ENCODE peak calls at places on chromosomes 13 and 19, in five cellular contexts. One of them, this sample, is unnamed.

GRCh38 chr13:38361551-38362262 is 12.1 kb downstream of the UFM1 start:
- DNase-seq in aorta: no peak
- DNase-seq in AG04450: no peak
- DNase-seq in iPS DF 6.9: no peak
- DNase-seq in MM.1S: no peak
- DNase-seq in this sample: no peak

GRCh38 chr13:111909971-111910671 is 156.8 kb upstream of the SOX1 start:
- DNase-seq in aorta: no peak
- DNase-seq in AG04450: no peak
- DNase-seq in iPS DF 6.9: no peak
- DNase-seq in MM.1S: no peak
- DNase-seq in this sample: no peak

GRCh38 chr13:65748227-65748626 is 1481.9 kb downstream of the PCDH9 start:
- DNase-seq in aorta: no peak
- DNase-seq in AG04450: no peak
- DNase-seq in iPS DF 6.9: no peak
- DNase-seq in MM.1S: no peak
- DNase-seq in this sample: no peak

GRCh38 chr19:29271911-29272310 is 59.0 kb upstream of the UQCRFS1 start:
- DNase-seq in aorta: no peak
- DNase-seq in AG04450: no peak
- DNase-seq in iPS DF 6.9: no peak
- DNase-seq in MM.1S: no peak
- DNase-seq in this sample: no peak

GRCh38 chr13:73738626-73739025 is 395.6 kb downstream of the KLF12 start:
- DNase-seq in aorta: no peak
- DNase-seq in AG04450: no peak
- DNase-seq in iPS DF 6.9: no peak
- DNase-seq in MM.1S: no peak
- DNase-seq in this sample: peak

GRCh38 chr13:99959538-99960230 is 11.9 kb downstream of the ZIC5 start:
- DNase-seq in aorta: no peak
- DNase-seq in AG04450: no peak
- DNase-seq in iPS DF 6.9: no peak
- DNase-seq in MM.1S: peak
- DNase-seq in this sample: no peak

GRCh38 chr13:22486490-22486889 is 694.3 kb upstream of the SGCG start:
- DNase-seq in aorta: no peak
- DNase-seq in AG04450: no peak
- DNase-seq in iPS DF 6.9: no peak
- DNase-seq in MM.1S: no peak
- DNase-seq in this sample: no peak

GRCh38 chr13:34048652-34049051 is 230.7 kb downstream of the RFC3 start:
- DNase-seq in aorta: no peak
- DNase-seq in AG04450: no peak
- DNase-seq in iPS DF 6.9: no peak
- DNase-seq in MM.1S: no peak
- DNase-seq in this sample: no peak

GRCh38 chr19:7476241-7476640 is 12.6 kb downstream of the PEX11G start:
- DNase-seq in aorta: no peak
- DNase-seq in AG04450: no peak
- DNase-seq in iPS DF 6.9: no peak
- DNase-seq in MM.1S: no peak
- DNase-seq in this sample: no peak

GRCh38 chr13:96817336-96817941 is 176.8 kb downstream of the OXGR1 start:
- DNase-seq in aorta: no peak
- DNase-seq in AG04450: no peak
- DNase-seq in iPS DF 6.9: peak
- DNase-seq in MM.1S: peak
- DNase-seq in this sample: peak

GRCh38 chr13:66665991-66666390 is 564.1 kb downstream of the PCDH9 start:
- DNase-seq in aorta: peak
- DNase-seq in AG04450: peak
- DNase-seq in iPS DF 6.9: peak
- DNase-seq in MM.1S: no peak
- DNase-seq in this sample: peak

GRCh38 chr13:103246581-103247200 is 180.5 kb upstream of the SLC10A2 start:
- DNase-seq in aorta: no peak
- DNase-seq in AG04450: no peak
- DNase-seq in iPS DF 6.9: no peak
- DNase-seq in MM.1S: no peak
- DNase-seq in this sample: no peak

GRCh38 chr19:30667227-30667626 is 295.0 kb downstream of the ZNF536 start:
- DNase-seq in aorta: no peak
- DNase-seq in AG04450: no peak
- DNase-seq in iPS DF 6.9: no peak
- DNase-seq in MM.1S: no peak
- DNase-seq in this sample: no peak

GRCh38 chr19:3114018-3114726 is 20.0 kb downstream of the GNA11 start:
- DNase-seq in aorta: no peak
- DNase-seq in AG04450: no peak
- DNase-seq in iPS DF 6.9: no peak
- DNase-seq in MM.1S: no peak
- DNase-seq in this sample: no peak

GRCh38 chr19:41699231-41699967 is 9.0 kb upstream of the CEACAM5 start:
- DNase-seq in aorta: no peak
- DNase-seq in AG04450: no peak
- DNase-seq in iPS DF 6.9: no peak
- DNase-seq in MM.1S: no peak
- DNase-seq in this sample: no peak

GRCh38 chr13:30125422-30126073 is 181.8 kb downstream of the KATNAL1 start:
- DNase-seq in aorta: no peak
- DNase-seq in AG04450: peak
- DNase-seq in iPS DF 6.9: no peak
- DNase-seq in MM.1S: no peak
- DNase-seq in this sample: peak

GRCh38 chr19:41175825-41176734 is 16.9 kb upstream of the CYP2S1 start:
- DNase-seq in aorta: peak
- DNase-seq in AG04450: peak
- DNase-seq in iPS DF 6.9: peak
- DNase-seq in MM.1S: no peak
- DNase-seq in this sample: peak

GRCh38 chr19:29308977-29309520 is 96.1 kb upstream of the UQCRFS1 start:
- DNase-seq in aorta: no peak
- DNase-seq in AG04450: no peak
- DNase-seq in iPS DF 6.9: no peak
- DNase-seq in MM.1S: no peak
- DNase-seq in this sample: no peak

GRCh38 chr19:18519962-18520847 is 1.7 kb downstream of the ELL start:
- DNase-seq in aorta: peak
- DNase-seq in AG04450: peak
- DNase-seq in iPS DF 6.9: no peak
- DNase-seq in MM.1S: peak
- DNase-seq in this sample: peak

GRCh38 chr19:18483119-18483518 is 38.8 kb downstream of the ELL start:
- DNase-seq in aorta: no peak
- DNase-seq in AG04450: no peak
- DNase-seq in iPS DF 6.9: no peak
- DNase-seq in MM.1S: no peak
- DNase-seq in this sample: no peak

GRCh38 chr19:50173144-50173543 is 10.1 kb upstream of the IZUMO2 start:
- DNase-seq in aorta: no peak
- DNase-seq in AG04450: no peak
- DNase-seq in iPS DF 6.9: no peak
- DNase-seq in MM.1S: peak
- DNase-seq in this sample: no peak

GRCh38 chr13:109644956-109645355 is 141.4 kb downstream of the IRS2 start:
- DNase-seq in aorta: no peak
- DNase-seq in AG04450: no peak
- DNase-seq in iPS DF 6.9: no peak
- DNase-seq in MM.1S: no peak
- DNase-seq in this sample: no peak

GRCh38 chr13:25699056-25699455 is 327.3 kb downstream of the ATP8A2 start:
- DNase-seq in aorta: no peak
- DNase-seq in AG04450: no peak
- DNase-seq in iPS DF 6.9: no peak
- DNase-seq in MM.1S: no peak
- DNase-seq in this sample: no peak

GRCh38 chr19:19542507-19542906 is 4.4 kb downstream of the CILP2 start:
- DNase-seq in aorta: no peak
- DNase-seq in AG04450: no peak
- DNase-seq in iPS DF 6.9: no peak
- DNase-seq in MM.1S: no peak
- DNase-seq in this sample: no peak

GRCh38 chr19:7799640-7800355 is 30.2 kb upstream of the EVI5L start:
- DNase-seq in aorta: peak
- DNase-seq in AG04450: peak
- DNase-seq in iPS DF 6.9: no peak
- DNase-seq in MM.1S: peak
- DNase-seq in this sample: peak

GRCh38 chr13:112638157-112638750 is 50.3 kb upstream of the TUBGCP3 start:
- DNase-seq in aorta: no peak
- DNase-seq in AG04450: no peak
- DNase-seq in iPS DF 6.9: no peak
- DNase-seq in MM.1S: no peak
- DNase-seq in this sample: no peak

GRCh38 chr13:98207411-98207810 is 30.3 kb upstream of the RNF113B start:
- DNase-seq in aorta: no peak
- DNase-seq in AG04450: no peak
- DNase-seq in iPS DF 6.9: no peak
- DNase-seq in MM.1S: no peak
- DNase-seq in this sample: no peak
- H3K4me3 ChIP-seq in aorta: no peak
- H3K4me3 ChIP-seq in AG04450: no peak
- H3K4me3 ChIP-seq in iPS DF 6.9: no peak
- H3K4me3 ChIP-seq in MM.1S: no peak
- H3K4me3 ChIP-seq in this sample: no peak

GRCh38 chr13:80962855-80963254 is 621.9 kb upstream of the SPRY2 start:
- DNase-seq in aorta: no peak
- DNase-seq in AG04450: no peak
- DNase-seq in iPS DF 6.9: no peak
- DNase-seq in MM.1S: no peak
- DNase-seq in this sample: peak
- H3K4me3 ChIP-seq in aorta: no peak
- H3K4me3 ChIP-seq in AG04450: no peak
- H3K4me3 ChIP-seq in iPS DF 6.9: no peak
- H3K4me3 ChIP-seq in MM.1S: no peak
- H3K4me3 ChIP-seq in this sample: no peak

DNA sequence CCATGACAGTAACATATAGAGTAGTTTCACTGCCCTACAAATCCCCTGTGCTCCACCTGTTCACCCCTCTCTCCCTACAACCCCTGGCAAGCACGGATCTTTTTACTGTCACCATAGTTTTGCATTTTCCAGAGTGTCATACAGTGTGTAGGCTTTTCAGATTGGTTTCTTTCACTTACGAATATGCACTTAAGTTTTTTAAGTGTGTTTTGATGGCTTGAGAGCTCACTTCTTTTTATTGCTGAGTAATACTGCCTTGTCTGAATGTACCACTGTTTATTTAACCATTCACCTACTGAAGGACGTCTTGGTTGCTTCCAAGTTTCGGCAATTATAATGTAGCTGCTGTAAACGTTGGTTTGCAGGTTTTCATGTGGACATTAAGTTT is 175.1 kb downstream of the ITGBL1 start:
- DNase-seq in aorta: no peak
- DNase-seq in AG04450: no peak
- DNase-seq in iPS DF 6.9: no peak
- DNase-seq in MM.1S: peak
- DNase-seq in this sample: peak
- H3K4me3 ChIP-seq in aorta: peak
- H3K4me3 ChIP-seq in AG04450: peak
- H3K4me3 ChIP-seq in iPS DF 6.9: no peak
- H3K4me3 ChIP-seq in MM.1S: no peak
- H3K4me3 ChIP-seq in this sample: no peak

DNA sequence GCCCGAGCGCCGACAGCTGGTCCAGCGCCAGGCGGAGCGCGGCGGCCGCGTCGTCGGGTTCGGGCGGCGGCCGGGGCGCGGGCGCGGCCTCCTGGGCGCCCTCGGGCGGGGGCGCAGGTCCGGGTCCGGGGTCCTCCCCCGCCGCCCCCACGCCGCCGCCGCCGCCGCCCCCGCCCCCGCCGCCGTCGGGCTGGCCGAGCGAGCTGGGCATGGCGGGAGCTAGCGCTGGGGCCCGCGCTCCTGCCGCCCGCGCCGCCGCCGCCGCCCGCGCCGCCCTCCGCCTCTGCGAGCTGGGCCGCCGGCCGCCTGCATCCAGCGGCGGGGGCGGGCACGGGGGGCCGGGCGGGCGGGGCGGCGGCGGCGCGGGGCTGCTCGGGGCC is 287 bp downstream of the MEX3D start:
- DNase-seq in aorta: no peak
- DNase-seq in AG04450: no peak
- DNase-seq in iPS DF 6.9: no peak
- DNase-seq in MM.1S: no peak
- DNase-seq in this sample: no peak
- H3K4me3 ChIP-seq in aorta: peak
- H3K4me3 ChIP-seq in AG04450: peak
- H3K4me3 ChIP-seq in iPS DF 6.9: peak
- H3K4me3 ChIP-seq in MM.1S: no peak
- H3K4me3 ChIP-seq in this sample: no peak

DNA sequence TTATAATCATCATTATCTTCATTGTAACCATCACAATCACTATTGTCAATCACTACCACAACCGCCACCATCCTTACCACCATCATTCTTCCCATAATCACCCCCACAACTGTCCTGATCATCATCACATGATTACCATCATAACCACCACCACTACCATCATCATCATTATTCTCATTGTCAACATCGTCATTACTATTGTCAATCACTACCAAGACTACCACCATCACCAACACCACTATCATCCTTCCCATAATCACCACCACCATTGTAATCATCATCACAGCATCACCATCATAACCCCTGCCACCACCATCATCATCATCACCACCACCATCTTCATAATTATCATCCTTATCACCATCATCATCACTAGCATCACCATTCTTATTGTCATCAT is 55.2 kb downstream of the MBD3L1 start:
- DNase-seq in aorta: no peak
- DNase-seq in AG04450: no peak
- DNase-seq in iPS DF 6.9: no peak
- DNase-seq in MM.1S: no peak
- DNase-seq in this sample: no peak
- H3K4me3 ChIP-seq in aorta: no peak
- H3K4me3 ChIP-seq in AG04450: no peak
- H3K4me3 ChIP-seq in iPS DF 6.9: no peak
- H3K4me3 ChIP-seq in MM.1S: no peak
- H3K4me3 ChIP-seq in this sample: no peak

GRCh38 chr19:38190793-38191192 is 33.2 kb downstream of the DPF1 start:
- DNase-seq in aorta: no peak
- DNase-seq in AG04450: no peak
- DNase-seq in iPS DF 6.9: no peak
- DNase-seq in MM.1S: no peak
- DNase-seq in this sample: no peak
- H3K4me3 ChIP-seq in aorta: no peak
- H3K4me3 ChIP-seq in AG04450: no peak
- H3K4me3 ChIP-seq in iPS DF 6.9: no peak
- H3K4me3 ChIP-seq in MM.1S: no peak
- H3K4me3 ChIP-seq in this sample: no peak

GRCh38 chr13:49652691-49653305 is 24.5 kb downstream of the ARL11 start:
- DNase-seq in aorta: no peak
- DNase-seq in AG04450: no peak
- DNase-seq in iPS DF 6.9: no peak
- DNase-seq in MM.1S: no peak
- DNase-seq in this sample: peak
- H3K4me3 ChIP-seq in aorta: no peak
- H3K4me3 ChIP-seq in AG04450: no peak
- H3K4me3 ChIP-seq in iPS DF 6.9: no peak
- H3K4me3 ChIP-seq in MM.1S: no peak
- H3K4me3 ChIP-seq in this sample: no peak

This sample was measured in fibroblast of mammary gland.